ENCODE peak calls at places on chromosomes 11 and 22, in six cellular contexts. B, H, K, X, Z and O are unnamed samples.

GRCh38 chr11:129287920-129288319 is 87.7 kb upstream of the BARX2 start:
- DNase-seq in B (no peak), H (no peak), K (no peak), X (no peak), Z (no peak), O (no peak)

GRCh38 chr11:91406009-91406408 is 818.6 kb upstream of the FAT3 start:
- DNase-seq in B (no peak), H (no peak), K (no peak), X (no peak), Z (no peak), O (no peak)

GRCh38 chr11:66328307-66329144 is 7.7 kb downstream of the RIN1 start:
- DNase-seq in B (peak), H (no peak), K (peak), X (peak), Z (peak), O (peak)

GRCh38 chr11:86914836-86915519 is 40.2 kb downstream of the FZD4 start:
- DNase-seq in B (no peak), H (no peak), K (no peak), X (no peak), Z (no peak), O (no peak)

GRCh38 chr11:19349340-19350025 is 108.7 kb upstream of the E2F8 start:
- DNase-seq in B (no peak), H (no peak), K (no peak), X (no peak), Z (no peak), O (no peak)

GRCh38 chr11:68470304-68470811 is 9.8 kb downstream of the PPP6R3 start:
- DNase-seq in B (no peak), H (no peak), K (no peak), X (no peak), Z (no peak), O (no peak)

GRCh38 chr11:29263971-29264682 is 752.7 kb downstream of the KCNA4 start:
- DNase-seq in B (no peak), H (no peak), K (no peak), X (no peak), Z (no peak), O (peak)

GRCh38 chr11:35088676-35089075 is 50.3 kb upstream of the CD44 start:
- DNase-seq in B (no peak), H (peak), K (no peak), X (no peak), Z (no peak), O (peak)

GRCh38 chr11:103109818-103110388 is 677 bp downstream of the DYNC2H1 start:
- DNase-seq in B (peak), H (no peak), K (no peak), X (peak), Z (peak), O (no peak)

GRCh38 chr11:66070604-66071325 is 693 bp downstream of the PACS1 start:
- DNase-seq in B (peak), H (no peak), K (peak), X (no peak), Z (peak), O (peak)

GRCh38 chr11:117550466-117550865 is 222.8 kb downstream of the CEP164 start:
- DNase-seq in B (no peak), H (no peak), K (no peak), X (no peak), Z (no peak), O (no peak)

GRCh38 chr11:123166095-123166559 is 28.9 kb downstream of the CLMP start:
- DNase-seq in B (peak), H (peak), K (no peak), X (no peak), Z (peak), O (peak)

GRCh38 chr11:62958547-62959071 is 26.2 kb downstream of the SLC22A6 start:
- DNase-seq in B (no peak), H (peak), K (peak), X (no peak), Z (no peak), O (no peak)

GRCh38 chr11:16607675-16608644 is 130.5 kb upstream of the C11orf58 start:
- DNase-seq in B (peak), H (peak), K (peak), X (no peak), Z (peak), O (peak)

GRCh38 chr11:55648027-55648426 is at the start of gene OR4S2:
- DNase-seq in B (no peak), H (no peak), K (no peak), X (no peak), Z (no peak), O (no peak)

GRCh38 chr11:76206327-76207081 is at the start of gene WNT11:
- DNase-seq in B (peak), H (no peak), K (peak), X (no peak), Z (peak), O (peak)

GRCh38 chr11:9982127-9982795 is 311.8 kb downstream of the SBF2 start:
- DNase-seq in B (no peak), H (peak), K (no peak), X (no peak), Z (no peak), O (peak)

GRCh38 chr11:3947084-3947483 is 91.6 kb downstream of the STIM1 start:
- DNase-seq in B (no peak), H (no peak), K (no peak), X (no peak), Z (no peak), O (no peak)

GRCh38 chr11:10993640-10994039 is 135.8 kb upstream of the ZBED5 start:
- DNase-seq in B (no peak), H (no peak), K (no peak), X (no peak), Z (no peak), O (no peak)

GRCh38 chr11:64558869-64559268 is 32.2 kb upstream of the SLC22A12 start:
- DNase-seq in B (no peak), H (no peak), K (no peak), X (no peak), Z (no peak), O (no peak)

GRCh38 chr11:90332415-90332814 is 109.6 kb upstream of the CHORDC1 start:
- DNase-seq in B (no peak), H (peak), K (no peak), X (no peak), Z (no peak), O (peak)

GRCh38 chr11:3894128-3894731 is 38.8 kb downstream of the STIM1 start:
- DNase-seq in B (no peak), H (no peak), K (no peak), X (no peak), Z (no peak), O (no peak)

GRCh38 chr11:33869511-33870422 is 22.1 kb downstream of the LMO2 start:
- DNase-seq in B (peak), H (peak), K (peak), X (no peak), Z (peak), O (peak)

GRCh38 chr11:84564180-84564866 is 1062.8 kb downstream of the DLG2 start:
- DNase-seq in B (peak), H (peak), K (no peak), X (no peak), Z (peak), O (peak)

GRCh38 chr11:108958446-108959123 is 293.7 kb downstream of the DDX10 start:
- DNase-seq in B (no peak), H (no peak), K (no peak), X (no peak), Z (no peak), O (peak)

GRCh38 chr11:78290293-78291176 is 101.8 kb downstream of the USP35 start:
- DNase-seq in B (no peak), H (no peak), K (no peak), X (no peak), Z (no peak), O (peak)

GRCh38 chr22:21977814-21978213 is 4.8 kb downstream of the TOP3B start:
- DNase-seq in B (no peak), H (no peak), K (no peak), X (no peak), Z (no peak), O (no peak)

GRCh38 chr22:41818596-41818995 is 14.3 kb upstream of the SREBF2 start:
- DNase-seq in B (no peak), H (no peak), K (no peak), X (no peak), Z (no peak), O (no peak)

GRCh38 chr22:23744001-23744400 is 6.9 kb downstream of the ZNF70 start:
- DNase-seq in B (no peak), H (no peak), K (no peak), X (no peak), Z (no peak), O (no peak)

GRCh38 chr11:69004411-69005182 is 8.4 kb downstream of the MRGPRF start:
- DNase-seq in B (peak), H (no peak), K (peak), X (no peak), Z (peak), O (no peak)

GRCh38 chr11:94702481-94702880 is 65.7 kb upstream of the AMOTL1 start:
- DNase-seq in B (no peak), H (no peak), K (no peak), X (no peak), Z (no peak), O (no peak)

GRCh38 chr11:70468256-70469230 is 70.2 kb downstream of the CTTN start:
- DNase-seq in B (peak), H (no peak), K (no peak), X (no peak), Z (no peak), O (no peak)

GRCh38 chr11:1302461-1303073 is 6.9 kb downstream of the TOLLIP start:
- DNase-seq in B (peak), H (no peak), K (peak), X (no peak), Z (no peak), O (no peak)

GRCh38 chr11:1304376-1304775 is 5.1 kb downstream of the TOLLIP start:
- DNase-seq in B (no peak), H (no peak), K (peak), X (no peak), Z (peak), O (no peak)

GRCh38 chr11:1302041-1302460 is 7.4 kb downstream of the TOLLIP start:
- DNase-seq in B (peak), H (no peak), K (peak), X (no peak), Z (peak), O (no peak)

GRCh38 chr11:1303973-1304372 is 5.5 kb downstream of the TOLLIP start:
- DNase-seq in B (peak), H (no peak), K (peak), X (no peak), Z (peak), O (no peak)

DNA sequence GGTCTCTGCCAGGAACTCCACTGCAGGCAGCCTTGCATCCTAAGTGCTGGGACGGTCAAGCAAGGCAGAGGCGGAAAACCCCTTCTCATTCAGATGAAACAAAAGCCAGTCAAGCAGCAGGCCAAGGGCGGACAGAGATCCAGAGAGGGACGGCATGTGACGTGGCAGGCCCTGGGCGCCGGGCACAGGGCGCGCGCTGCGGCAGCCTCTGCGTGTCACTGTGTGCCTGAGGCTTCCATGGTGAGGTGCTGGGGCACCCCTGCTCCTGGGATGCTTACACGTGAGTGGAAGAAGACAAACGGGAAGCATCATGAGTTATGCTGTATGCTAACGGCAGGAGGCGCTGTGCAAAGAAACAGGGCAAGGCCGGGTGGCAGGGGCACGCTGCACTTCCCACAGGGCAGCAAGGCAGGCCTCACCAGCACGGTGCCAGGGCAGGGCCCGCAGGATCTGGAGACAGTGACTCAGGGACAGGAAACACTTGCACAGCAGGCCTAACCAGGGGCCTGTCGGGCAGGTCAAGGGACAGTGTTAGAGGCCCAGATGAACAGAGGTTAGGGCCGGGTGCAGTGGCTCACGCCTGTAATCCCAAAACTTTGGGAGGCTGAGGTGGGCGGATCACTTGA is 6.1 kb downstream of the TOLLIP start:
- DNase-seq in B (peak), H (no peak), K (peak), X (no peak), Z (peak), O (peak)
- TF ChIP-seq CTCF in B (peak), H (peak), K (no peak), X (peak), Z (peak), O (peak)

DNA sequence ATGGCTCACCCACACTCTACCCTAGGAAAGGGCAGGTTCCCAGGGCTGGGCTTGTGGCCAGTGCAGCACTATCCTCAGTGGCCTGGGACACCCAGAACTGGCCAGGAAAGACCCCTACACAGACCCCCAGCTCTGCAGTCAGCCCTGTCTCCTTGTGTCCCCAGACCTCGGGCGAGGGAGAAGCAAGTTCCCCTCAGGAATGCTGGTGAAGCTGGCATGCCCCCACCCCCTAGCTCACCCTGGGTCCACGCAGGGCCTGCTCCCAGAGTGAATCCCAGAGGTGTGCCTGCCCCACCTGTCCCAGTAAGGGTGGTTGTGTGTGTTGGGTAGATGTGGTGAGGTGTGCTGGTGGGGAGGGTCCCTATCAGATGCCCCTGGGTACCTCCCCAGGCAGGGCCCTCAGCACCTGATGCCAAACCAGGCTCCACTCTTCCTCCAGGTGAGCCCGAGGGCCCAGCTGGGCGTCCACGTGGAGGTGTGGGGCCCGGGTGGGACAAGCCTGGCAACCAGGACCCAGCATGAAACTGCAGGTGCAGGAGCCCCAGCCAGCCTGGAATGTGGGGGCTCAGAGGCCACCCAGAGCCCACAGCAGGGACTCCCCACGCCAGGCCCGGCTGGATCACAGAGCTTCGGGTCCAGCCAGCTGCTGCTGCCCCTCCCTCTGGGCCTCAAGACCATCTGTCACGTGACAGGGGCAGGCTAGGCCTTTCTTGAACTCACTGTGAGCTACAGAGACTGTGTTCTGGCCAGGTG is 48.4 kb upstream of the KCNQ1OT1 start:
- DNase-seq in B (no peak), H (no peak), K (peak), X (no peak), Z (peak), O (no peak)
- TF ChIP-seq CTCF in B (no peak), H (no peak), K (no peak), X (no peak), Z (no peak), O (no peak)

DNA sequence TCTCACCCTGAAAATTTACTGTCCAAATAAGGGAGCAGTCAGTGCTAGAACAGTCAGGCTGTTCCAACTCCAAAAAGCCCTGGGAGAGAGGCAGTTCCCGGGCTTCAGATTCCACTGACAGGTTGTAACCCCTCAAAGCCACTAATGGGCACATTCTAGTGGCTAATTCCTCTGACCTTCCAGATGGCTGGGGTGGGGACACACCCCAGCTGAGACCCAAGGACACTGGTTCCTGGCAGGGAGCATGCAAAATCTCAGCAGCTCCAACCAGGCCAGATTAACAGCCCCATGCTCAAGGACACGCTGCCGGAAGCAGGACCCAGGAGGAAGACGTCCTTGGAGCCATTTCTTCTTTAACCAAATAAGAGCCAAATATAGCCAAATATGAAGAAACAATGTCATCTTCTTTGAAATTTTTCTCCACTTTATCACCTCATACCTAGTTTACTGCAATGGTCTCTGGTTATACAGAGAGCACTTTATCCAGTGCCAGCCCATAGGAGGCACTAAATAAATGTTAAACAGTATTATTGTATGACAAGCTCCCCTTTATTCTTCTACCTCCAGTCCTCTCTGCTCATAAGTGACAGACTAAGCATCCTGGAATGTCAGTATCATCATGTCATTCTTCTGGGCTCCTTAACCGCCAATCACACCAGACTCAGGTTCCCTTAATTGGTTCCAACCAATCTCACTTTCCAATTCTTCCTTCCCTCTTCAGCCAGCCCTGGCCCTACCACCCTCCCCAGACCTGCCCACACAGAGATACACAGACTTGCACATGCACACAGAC is 92.9 kb downstream of the RPL27A start:
- DNase-seq in B (no peak), H (no peak), K (peak), X (no peak), Z (no peak), O (no peak)
- TF ChIP-seq CTCF in B (peak), H (peak), K (no peak), X (no peak), Z (no peak), O (no peak)

DNA sequence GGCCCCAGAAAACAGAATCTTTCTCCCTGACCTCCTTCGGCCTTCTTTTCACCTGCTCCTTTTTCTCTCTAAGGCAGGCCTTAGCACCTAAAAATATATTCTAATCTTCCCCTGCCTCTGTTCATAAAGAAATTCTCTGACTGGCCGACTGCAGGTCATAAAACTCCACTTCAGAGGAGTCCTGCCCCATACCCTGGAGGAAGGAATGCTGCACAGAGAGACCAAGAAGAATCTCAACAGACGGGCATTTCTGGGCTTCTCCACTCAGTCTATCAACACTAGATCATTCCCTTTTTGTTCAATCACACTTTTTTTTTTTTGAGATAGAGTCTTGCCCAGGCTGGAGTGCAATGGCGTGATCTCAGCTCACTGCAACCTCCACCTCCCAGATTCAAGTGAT is 19.7 kb upstream of the PGA3 start:
- DNase-seq in B (no peak), H (no peak), K (no peak), X (no peak), Z (no peak), O (no peak)
- TF ChIP-seq CTCF in B (peak), H (no peak), K (no peak), X (no peak), Z (no peak), O (no peak)

GRCh38 chr11:73597956-73598718 is at the start of gene FAM168A:
- DNase-seq in B (peak), H (peak), K (peak), X (peak), Z (peak), O (peak)
- TF ChIP-seq CTCF in B (peak), H (peak), K (no peak), X (peak), Z (no peak), O (no peak)

GRCh38 chr22:39959640-39960447 is at the start of gene TMA7B:
- DNase-seq in B (peak), H (peak), K (no peak), X (no peak), Z (no peak), O (peak)
- TF ChIP-seq CTCF in B (peak), H (peak), K (no peak), X (no peak), Z (no peak), O (peak)

GRCh38 chr11:1026641-1027482 is 9.7 kb downstream of the MUC6 start:
- DNase-seq in B (no peak), H (no peak), K (no peak), X (no peak), Z (no peak), O (no peak)
- TF ChIP-seq CTCF in B (no peak), H (no peak), K (no peak), X (no peak), Z (no peak), O (no peak)